ENCODE peak calls at places on chromosomes 4 and X, in five cellular contexts. W is AG09319; V is endothelial cell; E is NCI-H345; A is stimulated activated naive B cell treated with anti-CD40 and anti-IgM and Interleukin-4, amounts not matched to agents 10 μg/mL and 1 μg/mL and 100 μg/mL, for 72 hours. X is an unnamed sample.

GRCh38 chr4:88807499-88807898 is 109.9 kb upstream of the NAP1L5 start:
- DNase-seq in V (no peak), W (no peak), E (no peak), A (no peak), X (no peak)

GRCh38 chrX:542179-542578 is 88.4 kb upstream of the SHOX start:
- DNase-seq in W (no peak), A (no peak), E (no peak), V (no peak), X (no peak)

GRCh38 chr4:86359944-86360478 is at the start of gene MAPK10:
- DNase-seq in A (peak; percentile 85), V (peak; percentile 63), E (peak; percentile 86), W (peak; percentile 45), X (peak; percentile 96)

GRCh38 chrX:148043456-148043855 is 62.3 kb downstream of the FMR1NB start:
- DNase-seq in E (no peak), W (no peak), V (no peak), A (no peak), X (no peak)

GRCh38 chr4:21948347-21949072 is at the start of gene KCNIP4:
- DNase-seq in A (no peak), W (no peak), E (peak; percentile 36), V (peak; percentile 62), X (no peak)

GRCh38 chrX:16695079-16695676 is 17.3 kb downstream of the CTPS2 start:
- DNase-seq in E (peak; percentile 35), W (no peak), A (peak; percentile 39), V (peak; percentile 55), X (peak; percentile 54)

GRCh38 chr4:125719987-125720386 is 405.2 kb downstream of the FAT4 start:
- DNase-seq in V (no peak), E (no peak), A (no peak), W (no peak), X (no peak)

GRCh38 chr4:121077496-121077895 is 5.2 kb upstream of the NDNF start:
- DNase-seq in W (no peak), E (no peak), A (no peak), V (no peak), X (no peak)